ENCODE peak calls at places on chromosomes 13 and 19, in seven cellular contexts. F is MM.1S, C is HCT116, G is hepatocyte, N is PC-3, J is neural progenitor cell, Z is SK-N-SH. P is an unnamed sample.

GRCh38 chr13:80168089-80168850 is 172.7 kb downstream of the SPRY2 start:
- DNase-seq in N (no peak), J (no peak), Z (no peak), F (no peak), G (no peak), C (no peak), P (no peak)

GRCh38 chr19:52258426-52258825 is 11.0 kb upstream of the ZNF766 start:
- DNase-seq in C (no peak), J (no peak), Z (no peak), G (no peak), N (no peak), F (no peak), P (no peak)

GRCh38 chr19:50039968-50040367 is 14.2 kb downstream of the ZNF473 start:
- DNase-seq in Z (no peak), C (no peak), N (no peak), F (no peak), J (no peak), G (no peak), P (no peak)

GRCh38 chr13:29577135-29578051 is 18.1 kb downstream of the SLC7A1 start:
- DNase-seq in C (no peak), G (no peak), F (no peak), N (peak; percentile 32), J (no peak), Z (no peak), P (no peak)

GRCh38 chr19:48391100-48392005 is at the start of gene KDELR1:
- DNase-seq in C (no peak), N (peak; percentile 64), J (peak; percentile 84), Z (peak; percentile 96), G (peak; percentile 93), F (peak; percentile 49), P (peak; percentile 76)

GRCh38 chr19:55590621-55591020 is 8.7 kb downstream of the FIZ1 start:
- DNase-seq in Z (no peak), J (peak; percentile 44), F (no peak), G (no peak), C (peak; percentile 42), N (peak; percentile 58), P (peak; percentile 84)

GRCh38 chr13:29162638-29163037 is 342.5 kb downstream of the MTUS2 start:
- DNase-seq in N (peak; percentile 20), G (peak; percentile 10), J (no peak), F (peak; percentile 74), Z (no peak), C (no peak), P (no peak)

GRCh38 chr13:34001357-34001756 is 183.4 kb downstream of the RFC3 start:
- DNase-seq in F (no peak), C (no peak), J (no peak), G (no peak), N (no peak), Z (no peak), P (no peak)

GRCh38 chr19:55336101-55336500 is 3.6 kb upstream of the KMT5C start:
- DNase-seq in G (no peak), N (peak; percentile 43), F (no peak), C (no peak), Z (no peak), J (no peak), P (no peak)

GRCh38 chr13:40230833-40231266 is 435.6 kb downstream of the FOXO1 start:
- DNase-seq in G (peak; percentile 13), J (no peak), N (peak; percentile 6), C (no peak), Z (no peak), F (no peak), P (no peak)

GRCh38 chr13:33454844-33455256 is 169.3 kb upstream of the STARD13 start:
- DNase-seq in Z (no peak), J (no peak), N (peak; percentile 56), F (no peak), G (peak; percentile 6), C (no peak), P (no peak)

GRCh38 chr13:24923305-24923640 is 159.3 kb downstream of the RNF17 start:
- DNase-seq in G (peak; percentile 40), C (no peak), N (peak; percentile 15), F (peak; percentile 90), Z (peak; percentile 39), J (no peak), P (no peak)

GRCh38 chr19:48363500-48363809 is 285 bp downstream of the TMEM143 start:
- DNase-seq in N (no peak), Z (no peak), C (no peak), J (no peak), G (peak; percentile 43), F (no peak), P (peak; percentile 38)

GRCh38 chr19:48501961-48502719 is 9.5 kb downstream of the LMTK3 start:
- DNase-seq in N (peak; percentile 92), G (peak; percentile 97), J (peak; percentile 99), C (peak; percentile 99), F (peak; percentile 91), Z (peak; percentile 85), P (peak; percentile 100)

GRCh38 chr13:53170910-53171309 is 142.3 kb downstream of the OLFM4 start:
- DNase-seq in F (no peak), Z (no peak), J (no peak), C (no peak), G (no peak), N (no peak), P (no peak)

GRCh38 chr13:97889803-97890202 is 63.7 kb upstream of the IPO5 start:
- DNase-seq in G (no peak), F (no peak), C (no peak), N (no peak), J (no peak), Z (no peak), P (no peak)

GRCh38 chr19:990119-990571 is 6.0 kb downstream of the WDR18 start:
- DNase-seq in Z (no peak), F (no peak), N (no peak), J (peak; percentile 30), G (no peak), C (no peak), P (no peak)
- H3K4me3 ChIP-seq in Z (no peak overlapping the region), F (no peak overlapping the region), N (no peak overlapping the region), J (no peak overlapping the region), G (no peak overlapping the region), C (no peak overlapping the region), P (no peak overlapping the region)

GRCh38 chr13:76667551-76667950 is 218.7 kb downstream of the KCTD12 start:
- DNase-seq in N (peak; percentile 27), G (peak; percentile 27), Z (peak; percentile 4), C (no peak), J (no peak), F (peak; percentile 10), P (no peak)
- TF ChIP-seq CTCF in N (peak; percentile 53), G (peak; percentile 35), Z (peak; percentile 73), C (no peak), J (no peak), F (no peak), P (peak; percentile 25)

GRCh38 chr13:26132756-26133155 is 80.9 kb upstream of the SHISA2 start:
- DNase-seq in Z (no peak), G (no peak), C (no peak), N (peak; percentile 29), F (no peak), J (peak; percentile 10), P (peak; percentile 46)
- TF ChIP-seq EZH2phosphoT487 in Z (no peak), G (no peak), C (no peak), N (no peak), F (no peak), J (no peak), P (no peak)

DNA sequence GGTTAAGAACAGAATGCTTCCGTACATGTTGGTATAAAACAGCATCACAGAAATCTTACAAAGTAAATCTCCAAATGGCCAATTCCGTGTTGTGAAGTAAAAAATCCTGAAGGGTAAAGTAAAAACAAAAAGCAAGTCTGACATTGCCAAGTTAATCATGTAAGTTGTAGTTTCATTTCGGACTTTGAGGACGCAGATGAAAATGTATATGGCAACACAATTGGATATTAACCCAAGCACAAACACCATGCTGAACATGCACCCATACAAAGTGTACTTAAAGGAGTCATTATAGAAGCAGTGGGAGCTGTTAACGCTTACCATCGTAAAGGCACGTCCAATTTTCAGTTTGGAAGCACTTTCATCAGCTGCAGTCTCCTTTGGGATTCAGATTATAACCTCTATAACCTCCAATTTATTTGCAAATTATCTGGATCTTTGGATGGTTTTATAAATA is 785 bp downstream of the LPAR6 start:
- DNase-seq in F (no peak), N (peak; percentile 26), J (no peak), C (no peak), Z (no peak), G (peak; percentile 16), P (peak; percentile 22)
- H3K4me3 ChIP-seq in F (no peak overlapping the region), N (peak overlapping the region; percentile 73), J (peak overlapping the region; percentile 22), C (no peak overlapping the region), Z (no peak overlapping the region), G (peak overlapping the region; percentile 47), P (peak overlapping the region; percentile 36)

GRCh38 chr19:6313398-6313969 is 19.9 kb downstream of the ACER1 start:
- DNase-seq in N (no peak), C (no peak), G (no peak), J (no peak), Z (no peak), F (no peak), P (no peak)
- TF ChIP-seq CTCF in N (no peak), C (no peak), G (no peak), J (no peak), Z (no peak), F (no peak), P (no peak)

DNA sequence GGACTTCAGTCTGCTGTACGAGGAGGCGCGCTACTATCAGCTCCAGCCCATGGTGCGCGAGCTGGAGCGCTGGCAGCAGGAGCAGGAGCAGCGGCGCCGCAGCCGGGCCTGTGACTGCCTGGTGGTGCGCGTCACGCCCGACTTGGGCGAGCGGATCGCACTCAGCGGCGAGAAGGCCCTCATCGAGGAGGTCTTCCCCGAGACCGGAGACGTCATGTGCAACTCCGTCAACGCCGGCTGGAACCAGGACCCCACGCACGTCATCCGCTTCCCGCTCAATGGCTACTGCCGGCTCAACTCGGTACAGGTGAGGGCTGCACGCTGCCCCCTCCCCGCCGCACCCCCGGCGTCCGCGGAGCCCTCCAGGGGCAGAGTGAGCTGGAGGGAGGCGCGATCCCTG is 14.6 kb downstream of the KCTD15 start:
- DNase-seq in F (no peak), J (no peak), N (no peak), G (no peak), C (no peak), Z (peak; percentile 37), P (no peak)
- TF ChIP-seq EZH2phosphoT487 in F (no peak), J (no peak), N (no peak), G (no peak), C (no peak), Z (no peak), P (no peak)

DNA sequence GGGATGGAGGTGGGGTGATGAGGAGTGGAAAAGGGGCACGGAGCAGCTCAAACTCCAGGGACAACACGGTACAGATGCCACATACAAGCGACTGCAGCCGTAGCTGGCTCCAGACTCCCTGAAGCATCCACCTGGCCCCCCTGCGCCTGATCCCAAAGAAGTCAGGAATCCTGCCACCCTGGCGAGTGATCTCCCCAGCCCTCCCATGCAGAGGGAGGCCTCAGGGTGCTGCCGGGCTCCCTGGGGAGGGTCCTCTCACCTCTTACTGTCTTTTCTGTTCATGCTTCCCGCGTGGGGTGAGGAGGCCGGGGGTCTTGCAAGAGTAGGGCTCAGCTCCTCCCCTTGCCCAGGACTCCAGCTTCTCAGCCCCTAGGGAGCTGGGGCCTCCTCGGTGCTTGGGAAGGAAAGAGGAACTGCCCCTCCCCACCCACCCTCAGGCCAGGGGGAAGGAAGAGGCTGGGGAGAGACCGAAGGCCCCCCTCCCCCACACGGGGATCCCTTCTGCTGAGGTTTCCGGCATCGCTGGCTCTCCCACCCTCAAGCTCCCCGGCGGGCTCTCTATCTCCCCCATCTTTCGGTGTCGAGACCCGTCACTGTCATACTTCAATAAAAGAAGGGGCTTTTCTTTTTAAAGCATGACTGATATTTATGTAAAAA is at the start of gene RASGRP4:
- DNase-seq in J (no peak), N (no peak), F (no peak), Z (no peak), C (no peak), G (no peak), P (peak; percentile 75)
- H3K4me3 ChIP-seq in J (no peak within 1 kb of the TSS), N (no peak within 1 kb of the TSS), F (no peak within 1 kb of the TSS), Z (no peak within 1 kb of the TSS), C (no peak within 1 kb of the TSS), G (no peak within 1 kb of the TSS), P (peak within 1 kb of the TSS; percentile 46)

GRCh38 chr13:27171244-27171829 is at the start of gene USP12:
- DNase-seq in Z (peak; percentile 86), J (no peak), G (peak; percentile 81), N (no peak), F (peak; percentile 7), C (no peak), P (peak; percentile 73)
- TF ChIP-seq CTCF in Z (no peak), J (peak; percentile 38), G (peak; percentile 19), N (no peak), F (no peak), C (no peak), P (no peak)

P was measured in GM23338.